ENCODE peak calls at places on chromosomes 2 and 18, in seven cellular contexts. L, V, N, W, I, U and Z are unnamed samples.
A peak's percentile ranks its signal among the peaks of the same experiment; 100 is the strongest.

GRCh38 chr18:4870177-4870773 is 326.8 kb downstream of the AKAIN1 start:
- DNase-seq in V (no peak), W (no peak), I (no peak), L (no peak), U (no peak), N (no peak), Z (no peak)

GRCh38 chr2:121910139-121910538 is 154.7 kb downstream of the TSN start:
- DNase-seq in V (no peak), L (no peak), I (no peak), W (no peak), U (peak; percentile 6), N (no peak), Z (no peak)

GRCh38 chr18:47881752-47882455 is 48.6 kb downstream of the SMAD2 start:
- DNase-seq in L (no peak), U (peak; percentile 61), N (peak; percentile 64), V (no peak), W (no peak), I (no peak), Z (no peak)

GRCh38 chr2:55618025-55618648 is 715 bp upstream of the PPP4R3B start:
- DNase-seq in W (no peak), U (peak; percentile 10), L (no peak), V (no peak), I (no peak), N (no peak), Z (no peak)

GRCh38 chr2:156338578-156338977 is 6.1 kb upstream of the NR4A2 start:
- DNase-seq in W (peak; percentile 42), N (peak; percentile 51), L (no peak), I (no peak), V (no peak), U (no peak), Z (no peak)

GRCh38 chr2:39033980-39034379 is 86.9 kb downstream of the SOS1 start:
- DNase-seq in L (no peak), W (no peak), I (no peak), U (peak; percentile 85), V (no peak), N (no peak), Z (no peak)

GRCh38 chr2:223598994-223599645 is 3.0 kb downstream of the SCG2 start:
- DNase-seq in W (no peak), I (no peak), U (peak; percentile 83), L (no peak), V (no peak), N (no peak), Z (no peak)

GRCh38 chr2:216090369-216090786 is 8.7 kb downstream of the TMEM169 start:
- DNase-seq in N (no peak), I (no peak), L (no peak), W (no peak), U (peak; percentile 53), V (no peak), Z (no peak)

GRCh38 chr2:46379213-46380037 is 82.2 kb downstream of the EPAS1 start:
- DNase-seq in L (no peak), V (no peak), U (peak; percentile 59), I (no peak), N (no peak), W (no peak), Z (no peak)

GRCh38 chr2:112829247-112829646 is 7.3 kb downstream of the IL1B start:
- DNase-seq in I (no peak), W (no peak), L (no peak), N (no peak), U (no peak), V (no peak), Z (no peak)

GRCh38 chr2:179524940-179525339 is 260.3 kb upstream of the SESTD1 start:
- DNase-seq in I (no peak), W (no peak), L (no peak), V (no peak), U (peak; percentile 22), N (no peak), Z (no peak)

GRCh38 chr2:64463784-64464183 is 9.8 kb downstream of the LGALSL start:
- DNase-seq in W (no peak), L (no peak), U (peak; percentile 61), V (no peak), N (no peak), I (no peak), Z (no peak)

GRCh38 chr2:65952966-65953365 is 482.0 kb upstream of the MEIS1 start:
- DNase-seq in V (no peak), W (no peak), U (no peak), I (no peak), N (no peak), L (no peak), Z (peak; percentile 2)

GRCh38 chr2:30208453-30208852 is 22.9 kb upstream of the LBH start:
- DNase-seq in W (peak; percentile 64), V (no peak), I (peak; percentile 86), N (peak; percentile 84), L (peak; percentile 51), U (peak; percentile 82), Z (peak; percentile 71)

GRCh38 chr18:63553117-63553516 is 10.9 kb downstream of the SERPINB12 start:
- DNase-seq in L (no peak), I (no peak), V (no peak), U (peak; percentile 62), N (peak; percentile 32), W (no peak), Z (peak; percentile 5)

GRCh38 chr2:142868281-142868762 is 9.1 kb upstream of the KYNU start:
- DNase-seq in N (peak; percentile 94), U (no peak), L (peak; percentile 42), W (peak; percentile 77), V (no peak), I (peak; percentile 81), Z (no peak)

GRCh38 chr2:150495993-150496627 is 8.6 kb upstream of the RND3 start:
- DNase-seq in V (no peak), W (no peak), I (no peak), U (peak; percentile 99), L (no peak), N (peak; percentile 74), Z (no peak)

GRCh38 chr2:30463535-30463934 is 16.5 kb downstream of the LCLAT1 start:
- DNase-seq in I (no peak), V (no peak), N (no peak), L (no peak), U (no peak), W (no peak), Z (no peak)

GRCh38 chr2:58553937-58554336 is 312.8 kb upstream of the FANCL start:
- DNase-seq in W (no peak), U (no peak), L (no peak), N (peak; percentile 30), I (no peak), V (no peak), Z (peak; percentile 7)

GRCh38 chr2:39119732-39120520 is 925 bp downstream of the SOS1 start:
- DNase-seq in N (peak; percentile 58), W (peak; percentile 61), I (peak; percentile 69), L (no peak), V (no peak), U (peak; percentile 49), Z (peak; percentile 49)

GRCh38 chr2:19351914-19352697 is 6.3 kb downstream of the OSR1 start:
- DNase-seq in U (no peak), V (no peak), I (no peak), N (no peak), W (no peak), L (no peak), Z (no peak)

GRCh38 chr2:160920791-160921303 is 239.4 kb upstream of the TANK start:
- DNase-seq in L (no peak), N (no peak), V (no peak), U (peak; percentile 95), I (peak; percentile 64), W (no peak), Z (peak; percentile 2)

GRCh38 chr18:74519320-74520095 is 14.8 kb upstream of the CNDP1 start:
- DNase-seq in U (no peak), N (no peak), I (peak; percentile 59), L (no peak), W (no peak), V (no peak), Z (no peak)

GRCh38 chr18:74516271-74517235 is 17.7 kb upstream of the CNDP1 start:
- DNase-seq in N (no peak), U (no peak), I (no peak), W (no peak), V (no peak), L (no peak), Z (no peak)

GRCh38 chr18:74520096-74520833 is 14.0 kb upstream of the CNDP1 start:
- DNase-seq in U (no peak), W (no peak), L (no peak), I (peak; percentile 40), V (no peak), N (no peak), Z (no peak)

GRCh38 chr18:74517236-74517630 is 17.1 kb upstream of the CNDP1 start:
- DNase-seq in U (no peak), N (no peak), L (no peak), I (peak; percentile 35), W (no peak), V (no peak), Z (no peak)

GRCh38 chr18:74518456-74519315 is 15.6 kb upstream of the CNDP1 start:
- DNase-seq in L (no peak), V (no peak), W (no peak), I (peak; percentile 50), U (no peak), N (no peak), Z (no peak)
- TF ChIP-seq POLR2A in L (no peak), V (no peak), W (no peak), I (no peak), U (no peak), N (no peak), Z (no peak)

GRCh38 chr2:229416116-229416694 is 145.1 kb upstream of the PID1 start:
- DNase-seq in I (peak; percentile 94), V (no peak), U (peak; percentile 47), N (no peak), L (no peak), W (peak; percentile 47), Z (peak; percentile 94)
- TF ChIP-seq POLR2A in I (no peak), V (no peak), U (no peak), N (no peak), L (no peak), W (no peak), Z (peak; percentile 35)

GRCh38 chr2:88269832-88270231 is 99.7 kb downstream of the THNSL2 start:
- DNase-seq in U (no peak), W (no peak), L (no peak), I (no peak), N (no peak), V (no peak), Z (no peak)
- TF ChIP-seq POLR2A in U (no peak), W (no peak), L (no peak), I (no peak), N (no peak), V (no peak), Z (no peak)

GRCh38 chr18:24926649-24927048 is 425.3 kb downstream of the ZNF521 start:
- DNase-seq in V (no peak), N (no peak), U (no peak), W (no peak), L (no peak), I (no peak), Z (no peak)

GRCh38 chr18:24919141-24919540 is 432.8 kb downstream of the ZNF521 start:
- DNase-seq in W (no peak), I (no peak), U (no peak), V (no peak), L (no peak), N (no peak), Z (no peak)

GRCh38 chr18:24924066-24924716 is 427.8 kb downstream of the ZNF521 start:
- DNase-seq in U (no peak), I (no peak), V (no peak), N (no peak), L (no peak), W (no peak), Z (no peak)

GRCh38 chr18:24922491-24922890 is 429.5 kb downstream of the ZNF521 start:
- DNase-seq in L (no peak), W (no peak), N (no peak), U (no peak), I (no peak), V (no peak), Z (no peak)

GRCh38 chr18:24923138-24923537 is 428.8 kb downstream of the ZNF521 start:
- DNase-seq in W (no peak), N (no peak), V (no peak), L (no peak), U (no peak), I (no peak), Z (no peak)
- TF ChIP-seq POLR2A in W (no peak), N (no peak), V (no peak), L (no peak), U (no peak), I (no peak), Z (no peak)